ENCODE peak calls at places on chromosome 10, in seven cellular contexts. R is NCI-H774, N is cerebellar cortex, U is mesenteric fat pad, I is RWPE1, E is Peyer's patch, X is GF-D8. P is an unnamed sample.

GRCh38 chr10:124690971-124691370 is 53.2 kb downstream of the FAM53B start:
- DNase-seq in R (no peak), N (no peak), U (no peak), I (no peak), E (no peak), X (no peak), P (no peak)

GRCh38 chr10:29648114-29648982 is 13.6 kb upstream of the SVIL start:
- DNase-seq in R (no peak), N (no peak), U (no peak), I (no peak), E (no peak), X (no peak), P (no peak)

GRCh38 chr10:114526112-114526496 is 121.8 kb upstream of the AFAP1L2 start:
- DNase-seq in R (no peak), N (no peak), U (no peak), I (no peak), E (peak), X (no peak), P (no peak)

GRCh38 chr10:44316187-44316921 is 68.5 kb downstream of the CXCL12 start:
- DNase-seq in R (no peak), N (no peak), U (no peak), I (no peak), E (no peak), X (no peak), P (no peak)

GRCh38 chr10:29519670-29520069 is 115.1 kb downstream of the SVIL start:
- DNase-seq in R (peak), N (no peak), U (no peak), I (no peak), E (no peak), X (no peak), P (no peak)

GRCh38 chr10:12566161-12567115 is 217.1 kb downstream of the CAMK1D start:
- DNase-seq in R (no peak), N (no peak), U (no peak), I (no peak), E (no peak), X (no peak), P (no peak)

GRCh38 chr10:114638874-114639625 is 19.0 kb downstream of the ABLIM1 start:
- DNase-seq in R (no peak), N (no peak), U (no peak), I (no peak), E (no peak), X (no peak), P (no peak)

GRCh38 chr10:88042162-88043100 is 179.0 kb downstream of the PTEN start:
- DNase-seq in R (no peak), N (no peak), U (no peak), I (peak), E (no peak), X (no peak), P (peak)

GRCh38 chr10:114322344-114322743 is 82.0 kb downstream of the AFAP1L2 start:
- DNase-seq in R (no peak), N (no peak), U (no peak), I (no peak), E (no peak), X (no peak), P (no peak)

GRCh38 chr10:22852712-22853353 is 75.0 kb upstream of the ARMC3 start:
- DNase-seq in R (no peak), N (no peak), U (no peak), I (no peak), E (no peak), X (no peak), P (no peak)

GRCh38 chr10:58830748-58831147 is 318.1 kb downstream of the BICC1 start:
- DNase-seq in R (no peak), N (no peak), U (no peak), I (no peak), E (no peak), X (no peak), P (no peak)

GRCh38 chr10:70267161-70267933 is 16.5 kb downstream of the NPFFR1 start:
- DNase-seq in R (no peak), N (no peak), U (no peak), I (peak), E (no peak), X (no peak), P (peak)

P was measured in HL-60.